ENCODE peak calls at places on chromosomes 2 and 18, in eight cellular contexts. X is iPS-NIHi11; V is lung microvascular endothelial cell; K is T follicular helper cell; R is cerebellar cortex; T is NCI-H774; N is activated naive CD4-positive, alpha-beta T cell; I is adipocyte. G is an unnamed sample.
A peak's percentile ranks its signal among the peaks of the same experiment; 100 is the strongest.

GRCh38 chr18:77711096-77711495 is 461.4 kb downstream of the GALR1 start:
- DNase-seq in I (peak; percentile 9), V (no peak), X (no peak), N (no peak), R (no peak), T (no peak), K (no peak), G (no peak)

GRCh38 chr18:46574000-46574739 is 82.8 kb downstream of the LOXHD1 start:
- DNase-seq in X (no peak), V (no peak), N (no peak), I (no peak), T (no peak), R (no peak), K (no peak), G (no peak)

GRCh38 chr2:56522605-56523089 is 338.9 kb downstream of the CCDC85A start:
- DNase-seq in N (no peak), R (peak; percentile 9), T (peak; percentile 73), K (no peak), V (no peak), I (peak; percentile 83), X (no peak), G (no peak)

GRCh38 chr2:241890524-241891235 is 21.2 kb downstream of the RTP5 start:
- DNase-seq in T (peak; percentile 72), K (no peak), V (no peak), R (peak; percentile 63), I (no peak), X (no peak), N (no peak), G (no peak)

GRCh38 chr18:7637269-7637668 is 70.2 kb downstream of the PTPRM start:
- DNase-seq in I (no peak), N (no peak), V (no peak), R (no peak), X (no peak), T (no peak), K (no peak), G (no peak)

GRCh38 chr2:43169987-43170732 is 56.2 kb downstream of the ZFP36L2 start:
- DNase-seq in X (peak; percentile 87), V (peak; percentile 40), R (no peak), K (peak; percentile 50), I (no peak), N (peak; percentile 50), T (no peak), G (peak; percentile 36)

GRCh38 chr2:138814123-138814883 is 34.1 kb upstream of the NXPH2 start:
- DNase-seq in X (peak; percentile 20), V (no peak), R (no peak), I (no peak), K (no peak), T (no peak), N (no peak), G (no peak)

GRCh38 chr18:23356915-23357421 is 96.1 kb upstream of the RIOK3 start:
- DNase-seq in X (no peak), I (peak; percentile 85), R (no peak), T (no peak), K (no peak), N (no peak), V (peak; percentile 27), G (no peak)

GRCh38 chr2:220434365-220434764 is 806.9 kb downstream of the SLC4A3 start:
- DNase-seq in N (no peak), V (no peak), K (no peak), R (no peak), T (no peak), I (peak; percentile 4), X (no peak), G (no peak)

GRCh38 chr2:145961846-145962245 is 1441.9 kb upstream of the ZEB2 start:
- DNase-seq in N (no peak), R (no peak), T (no peak), X (no peak), V (no peak), I (peak; percentile 20), K (no peak), G (no peak)

GRCh38 chr2:230170532-230170931 is 49.3 kb downstream of the SP110 start:
- DNase-seq in K (no peak), N (no peak), T (peak; percentile 76), I (no peak), X (no peak), V (peak; percentile 72), R (no peak), G (no peak)

GRCh38 chr2:208820289-208820688 is 413.7 kb downstream of the PTH2R start:
- DNase-seq in N (no peak), X (no peak), I (no peak), T (peak; percentile 7), V (no peak), K (no peak), R (peak; percentile 13), G (no peak)

GRCh38 chr2:207729465-207729998 is 18.1 kb downstream of the CCNYL1 start:
- DNase-seq in K (no peak), V (no peak), X (no peak), N (no peak), T (no peak), R (no peak), I (no peak), G (no peak)

GRCh38 chr18:47399475-47399874 is 148.0 kb upstream of the SKOR2 start:
- DNase-seq in X (no peak), K (no peak), I (no peak), T (no peak), R (no peak), N (no peak), V (no peak), G (no peak)

GRCh38 chr18:65968605-65969004 is 217.8 kb downstream of the CDH7 start:
- DNase-seq in N (no peak), R (no peak), I (no peak), K (no peak), X (no peak), T (no peak), V (no peak), G (no peak)

GRCh38 chr2:44596537-44597320 is 235.0 kb downstream of the CAMKMT start:
- DNase-seq in N (no peak), V (no peak), K (no peak), X (no peak), R (no peak), T (no peak), I (peak; percentile 28), G (no peak)

GRCh38 chr2:10028988-10029874 is 14.1 kb upstream of the KLF11 start:
- DNase-seq in I (no peak), X (peak; percentile 70), R (no peak), T (no peak), V (peak; percentile 32), N (peak; percentile 15), K (no peak), G (no peak)

GRCh38 chr2:198880421-198880820 is 577.3 kb downstream of the SATB2 start:
- DNase-seq in N (no peak), V (no peak), X (no peak), R (no peak), T (no peak), K (no peak), I (no peak), G (no peak)